ENCODE peak calls at places on chromosomes 5 and 9, in four cellular contexts. C, R, T and U are unnamed samples.

GRCh38 chr9:20941177-20941690 is 90.2 kb downstream of the HACD4 start:
- DNase-seq in R (peak; percentile 94), C (peak; percentile 65), T (peak; percentile 70), U (peak; percentile 32)

GRCh38 chr5:125587631-125588030 is 835.6 kb upstream of the GRAMD2B start:
- DNase-seq in T (no peak), C (no peak), R (no peak), U (no peak)

GRCh38 chr5:141947366-141947765 is 10.6 kb downstream of the PCDH12 start:
- DNase-seq in C (no peak), R (no peak), T (no peak), U (no peak)

GRCh38 chr5:179533907-179534306 is 16.4 kb upstream of the RUFY1 start:
- DNase-seq in R (no peak), C (no peak), T (no peak), U (no peak)

GRCh38 chr5:140346348-140347221 is at the start of gene HBEGF:
- DNase-seq in R (peak; percentile 97), C (peak; percentile 93), T (peak; percentile 94), U (peak; percentile 85)

GRCh38 chr9:123586140-123586735 is 230.2 kb downstream of the CRB2 start:
- DNase-seq in C (no peak), T (no peak), R (no peak), U (peak; percentile 48)

GRCh38 chr5:107090471-107090870 is 580.3 kb downstream of the EFNA5 start:
- DNase-seq in C (no peak), R (no peak), T (no peak), U (no peak)

GRCh38 chr5:176744584-176744965 is 65.8 kb upstream of the UNC5A start:
- DNase-seq in C (no peak), T (peak; percentile 31), R (peak; percentile 53), U (no peak)

GRCh38 chr5:155834271-155834975 is 492.5 kb upstream of the SGCD start:
- DNase-seq in R (no peak), T (no peak), C (no peak), U (no peak)

GRCh38 chr5:19608434-19608833 is 379.6 kb downstream of the CDH18 start:
- DNase-seq in C (no peak), T (no peak), R (no peak), U (no peak)

GRCh38 chr5:132905938-132906337 is 32.5 kb downstream of the LEAP2 start:
- DNase-seq in T (no peak), R (no peak), C (no peak), U (no peak)

GRCh38 chr5:2762744-2763532 is 11.5 kb upstream of the IRX2 start:
- DNase-seq in C (no peak), R (no peak), T (no peak), U (no peak)

GRCh38 chr5:1889321-1890065 is 6.8 kb upstream of the IRX4 start:
- DNase-seq in T (no peak), C (no peak), R (no peak), U (no peak)

GRCh38 chr9:133060417-133060841 is 1.4 kb upstream of the CEL start:
- DNase-seq in T (peak; percentile 66), R (no peak), C (no peak), U (no peak)

GRCh38 chr9:93681316-93682154 is 105.2 kb downstream of the PHF2 start:
- DNase-seq in T (no peak), R (no peak), C (peak; percentile 26), U (peak; percentile 26)

GRCh38 chr5:122478741-122479459 is 166.9 kb downstream of the SNCAIP start:
- DNase-seq in R (no peak), T (no peak), C (no peak), U (no peak)

GRCh38 chr9:131875828-131876485 is 136.1 kb upstream of the RAPGEF1 start:
- DNase-seq in T (no peak), C (no peak), R (no peak), U (no peak)

GRCh38 chr9:97615439-97616072 is 17.6 kb downstream of the TSTD2 start:
- DNase-seq in C (peak; percentile 74), R (peak; percentile 72), T (no peak), U (peak; percentile 59)

GRCh38 chr5:1521671-1522600 is 1.8 kb downstream of the LPCAT1 start:
- DNase-seq in C (peak; percentile 21), T (peak; percentile 39), R (peak; percentile 40), U (peak; percentile 34)

GRCh38 chr9:17627641-17628040 is 48.8 kb downstream of the SH3GL2 start:
- DNase-seq in T (no peak), C (no peak), R (no peak), U (no peak)

GRCh38 chr5:60668715-60669304 is 31.2 kb downstream of the DEPDC1B start:
- DNase-seq in C (no peak), T (no peak), R (peak; percentile 16), U (no peak)

GRCh38 chr5:179188636-179189035 is 128.5 kb downstream of the ZNF354C start:
- DNase-seq in T (no peak), R (no peak), C (no peak), U (no peak)

GRCh38 chr9:68780735-68781134 is 75.7 kb downstream of the PIP5K1B start:
- DNase-seq in T (no peak), C (no peak), R (peak; percentile 33), U (no peak)

GRCh38 chr5:68200288-68200687 is 15.3 kb upstream of the PIK3R1 start:
- DNase-seq in T (no peak), R (no peak), C (no peak), U (no peak)

GRCh38 chr9:98411981-98412561 is 156.6 kb upstream of the TBC1D2 start:
- DNase-seq in C (no peak), T (no peak), R (no peak), U (no peak)

GRCh38 chr5:58019614-58020013 is 440.3 kb downstream of the PLK2 start:
- DNase-seq in T (no peak), R (no peak), C (peak; percentile 27), U (peak; percentile 36)

GRCh38 chr5:123351315-123351714 is 71.9 kb downstream of the CEP120 start:
- DNase-seq in T (no peak), R (no peak), C (no peak), U (no peak)

GRCh38 chr9:135552021-135552697 is 6.2 kb downstream of the OBP2A start:
- DNase-seq in R (no peak), T (no peak), C (no peak), U (no peak)

GRCh38 chr9:135552698-135553161 is 6.8 kb downstream of the OBP2A start:
- DNase-seq in T (peak; percentile 63), R (no peak), C (no peak), U (no peak)

GRCh38 chr9:135555203-135555602 is 6.4 kb upstream of the PAEP start:
- DNase-seq in T (no peak), R (no peak), C (no peak), U (no peak)

GRCh38 chr9:135555910-135556309 is 5.6 kb upstream of the PAEP start:
- DNase-seq in C (no peak), R (no peak), T (no peak), U (no peak)

DNA sequence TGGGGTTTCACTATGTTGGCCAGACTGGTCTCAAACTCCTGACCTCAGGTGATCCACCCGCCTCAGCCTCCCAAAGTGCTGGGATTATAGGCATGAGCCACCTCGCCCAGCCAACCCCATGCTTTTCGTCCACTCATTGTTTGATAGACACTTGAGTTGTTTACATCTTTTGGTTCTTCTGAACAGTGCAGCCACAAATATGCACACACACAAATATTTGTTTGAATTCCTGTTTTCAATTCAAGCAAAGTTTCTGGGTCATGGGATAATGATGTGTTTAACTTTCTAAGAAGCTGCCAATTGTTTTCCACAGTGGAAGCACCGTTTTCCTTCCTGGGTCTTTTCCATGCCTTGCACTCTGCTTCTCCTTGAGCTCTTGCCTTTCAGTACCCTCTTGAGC is 6.8 kb upstream of the PAEP start:
- DNase-seq in T (no peak), C (no peak), R (no peak), U (no peak)
- TF ChIP-seq CTCF in T (no peak), C (no peak), R (no peak), U (no peak)

GRCh38 chr5:180847053-180847452 is 14.0 kb downstream of the ZFP62 start:
- DNase-seq in C (no peak), R (no peak), T (no peak), U (no peak)
- H3K9me3 ChIP-seq in C (peaks cover 10% of the 10 kb centered on the region), R (peaks cover 49% of the 10 kb centered on the region), T (peaks cover 55% of the 10 kb centered on the region), U (peaks cover 9% of the 10 kb centered on the region)

DNA sequence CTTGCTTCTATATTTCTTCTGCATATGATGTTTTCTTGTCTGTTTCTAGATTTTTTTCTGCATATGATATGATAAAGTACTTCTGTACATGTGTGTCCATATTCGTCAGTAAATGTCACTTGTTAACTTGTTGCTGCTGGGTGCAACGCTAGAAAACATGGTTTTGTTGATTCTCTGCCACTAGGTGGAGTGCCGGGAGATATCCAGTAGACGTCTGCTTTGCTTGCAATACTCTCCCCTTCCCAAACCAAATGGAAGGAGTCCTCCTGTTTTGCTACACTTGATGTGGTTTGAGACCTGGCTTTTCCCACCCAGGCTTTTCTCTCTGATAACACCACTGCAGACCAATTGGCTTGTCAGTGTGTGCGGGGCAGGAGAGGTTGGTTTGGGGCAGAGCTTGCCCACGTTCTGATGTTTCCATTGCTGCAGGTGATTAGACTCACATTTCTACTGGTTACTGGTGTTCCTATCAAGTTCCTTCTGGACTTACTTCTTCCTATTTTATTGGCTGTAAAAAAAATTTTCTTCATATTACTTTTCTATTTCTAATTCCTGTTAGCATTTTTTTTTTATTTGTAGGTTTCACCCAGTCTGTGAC is 900.0 kb upstream of the CDH10 start:
- DNase-seq in R (peak; percentile 73), C (peak; percentile 25), T (peak; percentile 72), U (peak; percentile 32)
- TF ChIP-seq CTCF in R (peak; percentile 75), C (no peak), T (peak; percentile 84), U (no peak)

GRCh38 chr9:102714184-102714583 is 280.9 kb upstream of the CYLC2 start:
- DNase-seq in C (no peak), T (no peak), R (no peak), U (no peak)
- H3K9me3 ChIP-seq in C (no peaks in the 10 kb centered on the region), T (peaks cover 11% of the 10 kb centered on the region), R (peaks cover 5% of the 10 kb centered on the region), U (no peaks in the 10 kb centered on the region)

DNA sequence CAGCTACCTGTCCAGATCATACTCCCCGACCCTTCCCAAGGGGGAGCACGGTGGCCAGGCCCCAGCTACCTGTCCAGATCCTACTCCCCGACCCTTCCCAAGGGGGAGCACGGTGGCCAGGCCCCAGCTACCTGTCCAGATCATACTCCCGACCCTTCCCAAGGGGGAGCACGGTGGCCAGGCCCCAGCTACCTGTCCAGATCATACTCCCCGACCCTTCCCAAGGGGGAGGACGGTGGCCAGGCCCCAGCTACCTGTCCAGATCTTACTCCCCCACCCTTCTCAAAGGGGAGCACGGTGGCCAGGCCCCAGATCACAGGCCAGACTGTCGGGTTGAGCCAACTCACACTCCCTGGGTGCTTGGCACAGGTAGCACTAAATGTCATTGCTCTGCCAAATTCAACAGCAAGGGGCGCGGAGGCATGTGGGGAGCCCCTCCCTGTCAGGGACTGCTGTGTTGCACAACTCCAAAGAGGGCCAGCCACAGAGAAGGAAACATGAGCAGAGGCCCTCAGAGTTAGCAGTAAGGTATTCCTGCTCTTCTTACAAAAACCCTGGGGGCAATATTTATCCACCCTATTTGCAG is 136.9 kb downstream of the OLFM1 start:
- DNase-seq in T (no peak), R (no peak), C (peak; percentile 85), U (peak; percentile 73)
- TF ChIP-seq CTCF in T (no peak), R (no peak), C (no peak), U (no peak)

DNA sequence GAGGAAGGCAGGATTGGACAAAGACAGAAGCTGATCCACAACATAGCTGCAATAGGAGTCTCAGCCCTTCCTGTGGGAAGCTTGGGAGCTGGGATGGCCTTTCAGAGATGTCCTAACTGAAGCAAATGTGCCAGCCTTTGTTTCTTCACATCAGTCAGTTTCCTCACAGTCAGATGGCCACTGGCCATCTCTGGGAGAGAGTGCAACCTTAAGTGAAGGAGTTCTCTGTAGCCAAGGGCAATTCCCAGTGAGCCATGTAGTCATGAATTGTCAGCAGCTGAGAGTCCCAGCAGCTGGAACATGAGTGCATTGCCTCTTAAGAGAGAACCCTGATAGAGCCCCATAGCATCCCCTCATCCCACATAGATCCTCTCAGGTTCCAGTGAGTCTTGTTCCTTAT is 89.1 kb upstream of the LIFR start:
- DNase-seq in C (no peak), R (no peak), T (no peak), U (no peak)
- H3K9me3 ChIP-seq in C (no peaks in the 10 kb centered on the region), R (no peaks in the 10 kb centered on the region), T (no peaks in the 10 kb centered on the region), U (no peaks in the 10 kb centered on the region)